ENCODE peak calls at places on chromosome 10, in five cellular contexts. C is fibroblast of lung, I is HepG2, F is mammary epithelial cell, Y is endodermal cell. K is an unnamed sample.

GRCh38 chr10:120586471-120586872 is 129.4 kb downstream of the PLPP4 start:
- DNase-seq in C (no peak), I (no peak), F (peak; percentile 82), Y (no peak), K (peak; percentile 3)

GRCh38 chr10:48300556-48300955 is 5.9 kb upstream of the MAPK8 start:
- DNase-seq in C (no peak), I (no peak), F (no peak), Y (peak; percentile 70), K (no peak)

GRCh38 chr10:85319826-85320225 is 991.4 kb downstream of the CCSER2 start:
- DNase-seq in C (no peak), I (no peak), F (no peak), Y (no peak), K (no peak)

GRCh38 chr10:80472234-80473095 is 18.4 kb downstream of the TSPAN14 start:
- DNase-seq in C (peak; percentile 88), I (no peak), F (peak; percentile 97), Y (no peak), K (no peak)

GRCh38 chr10:51227897-51228713 is 153.8 kb downstream of the PRKG1 start:
- DNase-seq in C (no peak), I (no peak), F (no peak), Y (no peak), K (no peak)

GRCh38 chr10:110977662-110978061 is 58.3 kb downstream of the SHOC2 start:
- DNase-seq in C (no peak), I (no peak), F (no peak), Y (no peak), K (no peak)

GRCh38 chr10:131738396-131738735 is 162.4 kb upstream of the PPP2R2D start:
- DNase-seq in C (no peak), I (no peak), F (no peak), Y (no peak), K (no peak)

GRCh38 chr10:88385601-88386203 is 197.4 kb downstream of the RNLS start:
- DNase-seq in C (no peak), I (peak; percentile 27), F (peak; percentile 96), Y (no peak), K (no peak)

GRCh38 chr10:123606006-123606405 is 60.1 kb upstream of the GPR26 start:
- DNase-seq in C (no peak), I (no peak), F (no peak), Y (no peak), K (no peak)

GRCh38 chr10:72875250-72876055 is 18.1 kb upstream of the OIT3 start:
- DNase-seq in C (peak; percentile 54), I (peak; percentile 18), F (peak; percentile 33), Y (no peak), K (no peak)

GRCh38 chr10:58701398-58702135 is 188.9 kb downstream of the BICC1 start:
- DNase-seq in C (peak; percentile 90), I (no peak), F (peak; percentile 47), Y (no peak), K (peak; percentile 31)

GRCh38 chr10:71982269-71983178 is 18.3 kb downstream of the CHST3 start:
- DNase-seq in C (no peak), I (no peak), F (no peak), Y (no peak), K (no peak)

GRCh38 chr10:50409965-50410811 is 158.9 kb upstream of the ASAH2 start:
- DNase-seq in C (no peak), I (no peak), F (peak; percentile 57), Y (no peak), K (peak; percentile 35)

GRCh38 chr10:71893920-71894319 is 42.9 kb upstream of the PSAP start:
- DNase-seq in C (no peak), I (peak; percentile 78), F (no peak), Y (no peak), K (no peak)

GRCh38 chr10:52729259-52730104 is 43.1 kb downstream of the MBL2 start:
- DNase-seq in C (peak; percentile 68), I (peak; percentile 12), F (peak; percentile 18), Y (no peak), K (peak; percentile 65)

GRCh38 chr10:87683356-87683755 is 23.7 kb downstream of the PAPSS2 start:
- DNase-seq in C (no peak), I (no peak), F (no peak), Y (no peak), K (no peak)

GRCh38 chr10:6701289-6701688 is 121.2 kb upstream of the PRKCQ start:
- DNase-seq in C (no peak), I (no peak), F (no peak), Y (peak; percentile 76), K (no peak)

GRCh38 chr10:119325131-119325530 is 117.8 kb downstream of the GRK5 start:
- DNase-seq in C (no peak), I (no peak), F (peak; percentile 65), Y (no peak), K (no peak)

GRCh38 chr10:7411671-7412481 is 1.0 kb upstream of the SFMBT2 start:
- DNase-seq in C (no peak), I (no peak), F (no peak), Y (no peak), K (no peak)

GRCh38 chr10:57891201-57892006 is 376.3 kb downstream of the IPMK start:
- DNase-seq in C (no peak), I (no peak), F (no peak), Y (no peak), K (no peak)

GRCh38 chr10:1829712-1830111 is 92.4 kb upstream of the ADARB2 start:
- DNase-seq in C (no peak), I (no peak), F (no peak), Y (no peak), K (no peak)

GRCh38 chr10:90885176-90885575 is 13.4 kb downstream of the RPP30 start:
- DNase-seq in C (peak; percentile 81), I (no peak), F (peak; percentile 27), Y (no peak), K (peak; percentile 15)

GRCh38 chr10:47152861-47153349 is 147.1 kb upstream of the GDF10 start:
- DNase-seq in C (no peak), I (no peak), F (peak; percentile 89), Y (no peak), K (no peak)

GRCh38 chr10:52216852-52217251 is 97.2 kb upstream of the DKK1 start:
- DNase-seq in C (peak; percentile 94), I (no peak), F (peak; percentile 63), Y (no peak), K (no peak)

GRCh38 chr10:89699581-89700064 is 1.8 kb upstream of the KIF20B start:
- DNase-seq in C (peak; percentile 37), I (peak; percentile 95), F (no peak), Y (no peak), K (peak; percentile 69)

GRCh38 chr10:104824378-104825006 is 183.4 kb downstream of the SORCS3 start:
- DNase-seq in C (peak; percentile 15), I (no peak), F (peak; percentile 39), Y (peak; percentile 93), K (no peak)

GRCh38 chr10:107727762-107728317 is 563.3 kb upstream of the SORCS1 start:
- DNase-seq in C (peak; percentile 13), I (no peak), F (peak; percentile 35), Y (no peak), K (no peak)

GRCh38 chr10:72375585-72375984 is 20.9 kb upstream of the DNAJB12 start:
- DNase-seq in C (peak; percentile 14), I (peak; percentile 53), F (no peak), Y (peak; percentile 61), K (no peak)

GRCh38 chr10:112183329-112184051 is at the start of gene GPAM:
- DNase-seq in C (peak; percentile 89), I (no peak), F (peak; percentile 89), Y (peak; percentile 98), K (peak; percentile 98)

GRCh38 chr10:69181433-69181832 is 1.4 kb downstream of the SUPV3L1 start:
- DNase-seq in C (no peak), I (no peak), F (peak; percentile 21), Y (no peak), K (no peak)
- H3K9ac ChIP-seq in C (peak overlapping the region; percentile 88), I (peak overlapping the region; percentile 99), F (peak overlapping the region; percentile 100), Y (peak overlapping the region; percentile 99), K (no peak overlapping the region)

DNA sequence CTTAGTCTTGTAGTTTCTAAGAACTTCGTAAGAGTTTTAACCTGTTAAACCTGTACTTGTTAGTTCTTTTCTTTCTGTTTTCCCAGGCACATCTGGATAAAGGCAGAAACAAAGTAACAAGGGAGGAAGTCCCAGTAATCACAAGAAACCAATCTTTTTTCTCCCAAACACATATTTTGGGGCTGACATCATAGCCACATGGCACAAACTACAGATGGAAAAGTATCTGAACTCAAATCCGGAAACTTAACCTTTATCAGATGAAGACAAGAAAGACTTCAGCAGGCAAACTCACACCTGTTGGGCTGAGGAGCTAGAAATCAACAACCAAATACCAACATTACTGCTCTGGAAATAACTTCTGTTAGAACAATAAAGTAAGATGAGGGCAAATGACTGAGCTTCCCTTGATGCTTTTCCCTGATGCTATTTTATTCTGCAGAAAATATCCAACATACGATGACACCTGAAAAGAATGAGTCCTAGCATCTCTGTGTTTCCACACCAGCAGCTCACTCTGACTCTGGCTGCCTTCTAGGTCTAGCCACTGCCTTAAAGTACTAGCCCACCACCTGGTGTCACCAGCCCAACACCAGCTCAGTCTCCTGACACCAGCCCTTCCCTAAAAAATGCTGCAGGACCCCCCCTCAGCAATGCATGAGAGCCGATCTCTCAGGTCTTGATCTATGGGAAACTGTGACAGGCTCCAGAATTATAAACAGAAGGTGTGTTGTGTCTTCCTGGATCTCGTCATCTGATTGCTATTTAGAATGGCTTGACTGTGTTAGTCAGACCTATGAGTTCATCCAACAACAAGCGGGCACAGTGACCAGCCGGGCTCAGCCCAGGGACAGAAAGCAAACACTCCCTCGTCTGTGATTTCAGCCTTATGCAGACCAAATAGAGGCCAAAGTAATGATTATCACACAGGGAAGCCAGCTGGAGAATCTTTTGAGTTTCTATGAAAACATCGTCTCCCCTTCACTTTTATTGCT is 66.8 kb downstream of the CUBN start:
- DNase-seq in C (peak; percentile 85), I (peak; percentile 76), F (peak; percentile 94), Y (peak; percentile 63), K (peak; percentile 67)
- H3K27ac ChIP-seq in C (peak overlapping the region; percentile 94), I (no peak overlapping the region), F (peak overlapping the region; percentile 99), Y (peak overlapping the region; percentile 45), K (peak overlapping the region; percentile 94)

GRCh38 chr10:42942279-42942932 is 134.5 kb upstream of the RET start:
- DNase-seq in C (no peak), I (no peak), F (no peak), Y (no peak), K (no peak)
- H3K4me3 ChIP-seq in C (no peak overlapping the region), I (no peak overlapping the region), F (no peak overlapping the region), Y (no peak overlapping the region), K (no peak overlapping the region)

GRCh38 chr10:93415693-93416092 is 66.4 kb downstream of the MYOF start:
- DNase-seq in C (no peak), I (no peak), F (no peak), Y (peak; percentile 44), K (no peak)
- H3K9ac ChIP-seq in C (no peak overlapping the region), I (no peak overlapping the region), F (no peak overlapping the region), Y (no peak overlapping the region), K (no peak overlapping the region)